ENCODE peak calls at places on chromosomes 5 and 9, in seven cellular contexts. Y, W, H, S, M, L and U are unnamed samples.

GRCh38 chr5:151221574-151221973 is 2.3 kb downstream of the CCDC69 start:
- DNase-seq in Y (no peak), W (no peak), H (no peak), S (no peak), M (no peak), L (no peak), U (no peak)

GRCh38 chr5:153523831-153524230 is 33.4 kb downstream of the GRIA1 start:
- DNase-seq in Y (no peak), W (no peak), H (peak; percentile 76), S (no peak), M (no peak), L (peak; percentile 33), U (peak; percentile 39)

GRCh38 chr9:105053209-105053652 is 125.3 kb upstream of the ABCA1 start:
- DNase-seq in Y (no peak), W (peak; percentile 15), H (no peak), S (no peak), M (no peak), L (no peak), U (peak; percentile 16)

GRCh38 chr5:61575103-61575502 is 243.0 kb downstream of the ZSWIM6 start:
- DNase-seq in Y (no peak), W (no peak), H (no peak), S (peak; percentile 72), M (no peak), L (no peak), U (no peak)

GRCh38 chr5:149217096-149217801 is 54.4 kb upstream of the AFAP1L1 start:
- DNase-seq in Y (no peak), W (no peak), H (no peak), S (no peak), M (no peak), L (no peak), U (no peak)

GRCh38 chr9:131276107-131276888 is at the start of gene FAM78A:
- DNase-seq in Y (no peak), W (no peak), H (no peak), S (peak; percentile 77), M (peak; percentile 57), L (peak; percentile 61), U (no peak)

GRCh38 chr9:27278374-27278773 is 18.6 kb downstream of the EQTN start:
- DNase-seq in Y (no peak), W (no peak), H (no peak), S (no peak), M (no peak), L (no peak), U (peak; percentile 9)

GRCh38 chr5:126745259-126745992 is 31.5 kb upstream of the LMNB1 start:
- DNase-seq in Y (no peak), W (no peak), H (no peak), S (no peak), M (no peak), L (no peak), U (no peak)

GRCh38 chr5:163205645-163206044 is 231.8 kb upstream of the CCNG1 start:
- DNase-seq in Y (no peak), W (no peak), H (no peak), S (no peak), M (no peak), L (no peak), U (no peak)

GRCh38 chr5:168992687-168993086 is 308.3 kb downstream of the SLIT3 start:
- DNase-seq in Y (peak; percentile 16), W (no peak), H (no peak), S (peak; percentile 61), M (no peak), L (no peak), U (no peak)

GRCh38 chr5:116355819-116356601 is 218.6 kb downstream of the SEMA6A start:
- DNase-seq in Y (no peak), W (no peak), H (no peak), S (no peak), M (no peak), L (no peak), U (no peak)

GRCh38 chr5:9373586-9373985 is 172.3 kb downstream of the SEMA5A start:
- DNase-seq in Y (no peak), W (no peak), H (no peak), S (no peak), M (no peak), L (no peak), U (no peak)

GRCh38 chr5:72722792-72723402 is 93.6 kb upstream of the TNPO1 start:
- DNase-seq in Y (no peak), W (no peak), H (no peak), S (no peak), M (no peak), L (no peak), U (no peak)

GRCh38 chr5:149617760-149618306 is 36.5 kb downstream of the ARHGEF37 start:
- DNase-seq in Y (no peak), W (peak; percentile 61), H (no peak), S (no peak), M (no peak), L (no peak), U (no peak)

GRCh38 chr9:36551868-36552267 is 20.8 kb upstream of the MELK start:
- DNase-seq in Y (no peak), W (peak; percentile 59), H (no peak), S (no peak), M (no peak), L (no peak), U (no peak)

GRCh38 chr5:169303119-169303515 is 2.2 kb upstream of the SLIT3 start:
- DNase-seq in Y (no peak), W (no peak), H (no peak), S (no peak), M (no peak), L (no peak), U (no peak)

GRCh38 chr5:120164989-120165388 is 299.1 kb upstream of the PRR16 start:
- DNase-seq in Y (no peak), W (no peak), H (no peak), S (no peak), M (no peak), L (no peak), U (no peak)

GRCh38 chr5:97182571-97183099 is 412 bp downstream of the RIOK2 start:
- DNase-seq in Y (peak; percentile 44), W (no peak), H (no peak), S (peak; percentile 8), M (no peak), L (no peak), U (no peak)

GRCh38 chr5:1772634-1773033 is 27.0 kb downstream of the MRPL36 start:
- DNase-seq in Y (peak; percentile 44), W (no peak), H (peak; percentile 15), S (peak; percentile 60), M (no peak), L (no peak), U (no peak)

GRCh38 chr5:105034335-105034734 is 1471.7 kb upstream of the NUDT12 start:
- DNase-seq in Y (no peak), W (no peak), H (no peak), S (no peak), M (no peak), L (no peak), U (no peak)

GRCh38 chr5:141992349-141992963 is 20.4 kb downstream of the GNPDA1 start:
- DNase-seq in Y (peak; percentile 55), W (no peak), H (peak; percentile 83), S (peak; percentile 65), M (peak; percentile 79), L (peak; percentile 72), U (peak; percentile 95)

GRCh38 chr5:73387630-73388370 is 60.8 kb downstream of the FOXD1 start:
- DNase-seq in Y (no peak), W (peak; percentile 76), H (no peak), S (no peak), M (peak; percentile 49), L (no peak), U (no peak)

GRCh38 chr9:134186471-134187109 is 22.2 kb upstream of the RNU6ATAC start:
- DNase-seq in Y (no peak), W (no peak), H (peak; percentile 68), S (peak; percentile 25), M (peak; percentile 14), L (peak; percentile 87), U (peak; percentile 11)

GRCh38 chr9:27672730-27673129 is 99.4 kb upstream of the C9orf72 start:
- DNase-seq in Y (no peak), W (no peak), H (no peak), S (no peak), M (no peak), L (no peak), U (no peak)

GRCh38 chr9:23220957-23221356 is 605.1 kb downstream of the ELAVL2 start:
- DNase-seq in Y (no peak), W (no peak), H (no peak), S (no peak), M (no peak), L (no peak), U (no peak)

GRCh38 chr9:16501098-16501663 is 369.3 kb downstream of the BNC2 start:
- DNase-seq in Y (no peak), W (no peak), H (no peak), S (no peak), M (no peak), L (no peak), U (no peak)

GRCh38 chr5:137073192-137073591 is 425.9 kb downstream of the SPOCK1 start:
- DNase-seq in Y (no peak), W (no peak), H (no peak), S (no peak), M (no peak), L (no peak), U (no peak)

GRCh38 chr9:89359636-89360315 is 41.5 kb downstream of the SECISBP2 start:
- DNase-seq in Y (no peak), W (no peak), H (no peak), S (no peak), M (no peak), L (no peak), U (no peak)
- H3K36me3 ChIP-seq in Y (peaks cover 45% of the 10 kb centered on the region), W (peaks cover 31% of the 10 kb centered on the region), H (peaks cover 80% of the 10 kb centered on the region), S (peaks cover 72% of the 10 kb centered on the region), M (no peaks in the 10 kb centered on the region), L (no peaks in the 10 kb centered on the region), U (no peaks in the 10 kb centered on the region)

DNA sequence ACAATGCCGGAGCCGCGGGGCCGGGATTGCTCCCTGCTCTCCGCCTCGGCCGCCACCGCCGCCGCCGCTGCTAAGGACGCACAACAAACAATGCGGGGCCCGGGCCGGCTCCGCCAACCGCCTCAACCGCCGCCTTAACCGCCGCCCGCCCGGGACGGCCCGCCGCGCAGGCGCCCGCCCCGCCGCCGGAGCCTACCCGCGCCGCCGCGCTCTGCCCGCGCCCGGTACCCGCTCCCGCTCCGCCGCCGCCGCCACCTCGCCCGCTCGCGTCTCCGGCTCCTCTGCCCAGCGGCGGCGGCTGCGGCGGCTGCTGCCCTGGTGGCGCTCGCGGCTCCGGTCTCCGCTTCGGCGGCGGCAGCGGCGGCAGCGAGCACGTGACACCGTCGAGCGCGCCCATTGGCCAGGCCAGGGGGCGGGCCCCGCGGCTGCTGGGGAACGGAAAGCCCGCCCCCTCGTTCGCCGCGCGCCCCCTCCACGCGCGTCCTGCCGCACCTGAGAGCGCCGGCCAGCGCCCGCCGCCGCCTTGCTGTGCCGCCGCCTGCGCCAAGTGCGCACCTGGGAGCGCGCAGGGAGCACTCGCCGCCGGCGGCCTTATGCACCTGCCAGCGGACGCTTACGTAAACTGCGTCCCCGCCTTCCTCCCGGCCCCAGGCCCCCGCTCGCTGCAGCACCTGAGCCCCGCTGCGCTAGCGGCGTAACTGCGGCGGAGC is at the start of gene STRBP:
- DNase-seq in Y (peak; percentile 78), W (peak; percentile 50), H (peak; percentile 92), S (peak; percentile 99), M (peak; percentile 94), L (peak; percentile 92), U (peak; percentile 80)
- TF ChIP-seq EP300 in Y (no peak), W (no peak), H (no peak), S (peak; percentile 45), M (no peak), L (no peak), U (no peak)

GRCh38 chr9:93477397-93477796 is 24.0 kb upstream of the FAM120AOS start:
- DNase-seq in Y (no peak), W (no peak), H (no peak), S (no peak), M (no peak), L (no peak), U (no peak)
- H3K36me3 ChIP-seq in Y (peaks cover 49% of the 10 kb centered on the region), W (peaks cover 7% of the 10 kb centered on the region), H (peaks cover 6% of the 10 kb centered on the region), S (peaks cover 20% of the 10 kb centered on the region), M (no peaks in the 10 kb centered on the region), L (no peaks in the 10 kb centered on the region), U (no peaks in the 10 kb centered on the region)

GRCh38 chr9:5801739-5802113 is 31.2 kb downstream of the ERMP1 start:
- DNase-seq in Y (no peak), W (no peak), H (no peak), S (no peak), M (no peak), L (no peak), U (no peak)
- TF ChIP-seq EP300 in Y (no peak), W (no peak), H (no peak), S (no peak), M (no peak), L (no peak), U (no peak)